ENCODE peak calls at places on chromosomes 6 and 20, in nine cellular contexts. One of them, this sample, is unnamed. For H3K4me1, the result is how much of the 10 kb centered on the place peaks cover.

GRCh38 chr6:157269261-157269794 is 54.0 kb downstream of the TMEM242 start:
- DNase-seq in upper lobe of right lung: no peak
- DNase-seq in right atrium auricular region: peak
- DNase-seq in GM23248: peak
- DNase-seq in fibroblast of lung: peak
- DNase-seq in endodermal cell: peak
- DNase-seq in A549: no peak
- DNase-seq in heart right ventricle: peak
- DNase-seq in K562: no peak
- DNase-seq in this sample: no peak

GRCh38 chr20:2022163-2022562 is 28.3 kb upstream of the PDYN start:
- DNase-seq in heart right ventricle: no peak
- DNase-seq in K562: no peak
- DNase-seq in GM23248: no peak
- DNase-seq in upper lobe of right lung: no peak
- DNase-seq in endodermal cell: no peak
- DNase-seq in A549: no peak
- DNase-seq in right atrium auricular region: no peak
- DNase-seq in fibroblast of lung: no peak
- DNase-seq in this sample: no peak

GRCh38 chr6:1436334-1437306 is 47.2 kb downstream of the FOXF2 start:
- DNase-seq in endodermal cell: peak
- DNase-seq in upper lobe of right lung: no peak
- DNase-seq in right atrium auricular region: no peak
- DNase-seq in GM23248: peak
- DNase-seq in A549: peak
- DNase-seq in fibroblast of lung: peak
- DNase-seq in heart right ventricle: no peak
- DNase-seq in K562: peak
- DNase-seq in this sample: no peak

GRCh38 chr6:149264629-149265028 is 52.9 kb upstream of the TAB2 start:
- DNase-seq in GM23248: no peak
- DNase-seq in right atrium auricular region: no peak
- DNase-seq in fibroblast of lung: no peak
- DNase-seq in upper lobe of right lung: no peak
- DNase-seq in A549: no peak
- DNase-seq in endodermal cell: no peak
- DNase-seq in heart right ventricle: no peak
- DNase-seq in K562: no peak
- DNase-seq in this sample: no peak

GRCh38 chr6:153511896-153512496 is 380.9 kb upstream of the RGS17 start:
- DNase-seq in GM23248: peak
- DNase-seq in right atrium auricular region: no peak
- DNase-seq in upper lobe of right lung: no peak
- DNase-seq in fibroblast of lung: peak
- DNase-seq in A549: peak
- DNase-seq in heart right ventricle: no peak
- DNase-seq in endodermal cell: peak
- DNase-seq in K562: peak
- DNase-seq in this sample: no peak

GRCh38 chr6:166406197-166406596 is 23.5 kb upstream of the MPC1 start:
- DNase-seq in upper lobe of right lung: no peak
- DNase-seq in A549: no peak
- DNase-seq in K562: no peak
- DNase-seq in heart right ventricle: no peak
- DNase-seq in fibroblast of lung: no peak
- DNase-seq in GM23248: no peak
- DNase-seq in endodermal cell: no peak
- DNase-seq in right atrium auricular region: no peak
- DNase-seq in this sample: no peak

GRCh38 chr20:52998268-52998667 is 26.1 kb downstream of the TSHZ2 start:
- DNase-seq in fibroblast of lung: no peak
- DNase-seq in A549: no peak
- DNase-seq in right atrium auricular region: no peak
- DNase-seq in upper lobe of right lung: no peak
- DNase-seq in heart right ventricle: no peak
- DNase-seq in GM23248: no peak
- DNase-seq in endodermal cell: no peak
- DNase-seq in K562: no peak
- DNase-seq in this sample: peak

GRCh38 chr6:166553563-166554271 is 32.8 kb downstream of the RAMACL start:
- DNase-seq in K562: no peak
- DNase-seq in endodermal cell: no peak
- DNase-seq in fibroblast of lung: peak
- DNase-seq in upper lobe of right lung: no peak
- DNase-seq in heart right ventricle: no peak
- DNase-seq in A549: no peak
- DNase-seq in GM23248: peak
- DNase-seq in right atrium auricular region: peak
- DNase-seq in this sample: no peak

GRCh38 chr6:44416103-44416502 is 28.6 kb downstream of the CDC5L start:
- DNase-seq in right atrium auricular region: no peak
- DNase-seq in endodermal cell: no peak
- DNase-seq in fibroblast of lung: peak
- DNase-seq in A549: peak
- DNase-seq in heart right ventricle: no peak
- DNase-seq in GM23248: peak
- DNase-seq in K562: peak
- DNase-seq in upper lobe of right lung: no peak
- DNase-seq in this sample: no peak

GRCh38 chr6:33116881-33117711 is 41.3 kb downstream of the HLA-DPB1 start:
- DNase-seq in right atrium auricular region: no peak
- DNase-seq in K562: no peak
- DNase-seq in endodermal cell: peak
- DNase-seq in A549: no peak
- DNase-seq in fibroblast of lung: peak
- DNase-seq in upper lobe of right lung: no peak
- DNase-seq in GM23248: peak
- DNase-seq in heart right ventricle: no peak
- DNase-seq in this sample: no peak

GRCh38 chr6:26330835-26331808 is 33.9 kb upstream of the BTN3A2 start:
- DNase-seq in right atrium auricular region: no peak
- DNase-seq in heart right ventricle: no peak
- DNase-seq in K562: peak
- DNase-seq in endodermal cell: peak
- DNase-seq in fibroblast of lung: peak
- DNase-seq in A549: no peak
- DNase-seq in upper lobe of right lung: no peak
- DNase-seq in GM23248: peak
- DNase-seq in this sample: no peak

GRCh38 chr6:7993399-7993798 is 70.8 kb downstream of the BLOC1S5 start:
- DNase-seq in right atrium auricular region: no peak
- DNase-seq in K562: no peak
- DNase-seq in GM23248: no peak
- DNase-seq in upper lobe of right lung: no peak
- DNase-seq in heart right ventricle: no peak
- DNase-seq in endodermal cell: no peak
- DNase-seq in fibroblast of lung: no peak
- DNase-seq in A549: no peak
- DNase-seq in this sample: no peak

GRCh38 chr20:58871533-58872102 is 19.1 kb downstream of the GNAS start:
- DNase-seq in upper lobe of right lung: no peak
- DNase-seq in A549: no peak
- DNase-seq in endodermal cell: no peak
- DNase-seq in fibroblast of lung: no peak
- DNase-seq in right atrium auricular region: no peak
- DNase-seq in heart right ventricle: no peak
- DNase-seq in GM23248: no peak
- DNase-seq in K562: no peak
- DNase-seq in this sample: no peak

GRCh38 chr6:158649289-158650143 is at the start of gene SYTL3:
- DNase-seq in heart right ventricle: no peak
- DNase-seq in A549: no peak
- DNase-seq in right atrium auricular region: peak
- DNase-seq in GM23248: peak
- DNase-seq in fibroblast of lung: peak
- DNase-seq in K562: no peak
- DNase-seq in endodermal cell: peak
- DNase-seq in upper lobe of right lung: peak
- DNase-seq in this sample: peak

GRCh38 chr6:139654888-139655782 is 280.7 kb upstream of the CITED2 start:
- DNase-seq in fibroblast of lung: no peak
- DNase-seq in GM23248: no peak
- DNase-seq in heart right ventricle: no peak
- DNase-seq in endodermal cell: no peak
- DNase-seq in right atrium auricular region: no peak
- DNase-seq in upper lobe of right lung: no peak
- DNase-seq in A549: no peak
- DNase-seq in K562: no peak
- DNase-seq in this sample: no peak

GRCh38 chr6:159467473-159468041 is 225.5 kb downstream of the SOD2 start:
- DNase-seq in upper lobe of right lung: no peak
- DNase-seq in heart right ventricle: no peak
- DNase-seq in K562: no peak
- DNase-seq in fibroblast of lung: peak
- DNase-seq in GM23248: peak
- DNase-seq in right atrium auricular region: no peak
- DNase-seq in A549: no peak
- DNase-seq in endodermal cell: no peak
- DNase-seq in this sample: no peak

GRCh38 chr6:42125231-42125630 is 17.2 kb downstream of the C6orf132 start:
- DNase-seq in upper lobe of right lung: no peak
- DNase-seq in A549: no peak
- DNase-seq in fibroblast of lung: no peak
- DNase-seq in right atrium auricular region: no peak
- DNase-seq in heart right ventricle: no peak
- DNase-seq in GM23248: no peak
- DNase-seq in K562: no peak
- DNase-seq in endodermal cell: no peak
- DNase-seq in this sample: no peak
- H3K4me1 ChIP-seq in upper lobe of right lung: under half
- H3K4me1 ChIP-seq in A549: under half
- H3K4me1 ChIP-seq in fibroblast of lung: under half
- H3K4me1 ChIP-seq in right atrium auricular region: under half
- H3K4me1 ChIP-seq in heart right ventricle: under half
- H3K4me1 ChIP-seq in GM23248: under half
- H3K4me1 ChIP-seq in K562: under half
- H3K4me1 ChIP-seq in endodermal cell: under half
- H3K4me1 ChIP-seq in this sample: under half

DNA sequence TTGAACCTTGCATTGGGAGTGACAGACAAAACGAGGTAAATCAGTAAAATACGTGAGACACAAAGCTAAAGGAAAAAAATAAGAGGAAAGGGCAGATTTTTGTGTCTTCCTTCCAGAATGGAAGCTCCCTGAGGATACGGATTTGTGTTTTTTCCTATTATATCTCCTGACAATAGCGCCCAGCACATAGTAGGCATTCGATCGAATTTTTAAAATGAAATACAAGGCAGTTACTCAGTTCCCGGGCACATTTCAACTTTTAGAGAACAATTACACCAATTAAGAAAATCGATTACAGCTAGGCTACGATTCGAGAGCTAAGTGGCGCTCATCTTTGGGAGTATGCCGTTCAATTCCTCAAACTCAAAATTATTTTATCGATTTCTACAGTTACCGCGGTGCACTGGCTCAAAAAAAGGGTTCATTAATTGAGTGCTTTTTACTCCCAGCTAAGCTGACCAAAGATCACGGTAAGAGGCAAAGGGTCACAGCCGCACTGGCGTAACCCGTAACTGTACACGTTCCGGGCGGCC is 443 bp downstream of the RMND1 start:
- DNase-seq in fibroblast of lung: no peak
- DNase-seq in GM23248: no peak
- DNase-seq in endodermal cell: no peak
- DNase-seq in heart right ventricle: no peak
- DNase-seq in upper lobe of right lung: no peak
- DNase-seq in K562: no peak
- DNase-seq in right atrium auricular region: no peak
- DNase-seq in A549: no peak
- DNase-seq in this sample: no peak
- H3K4me3 ChIP-seq in fibroblast of lung: peak
- H3K4me3 ChIP-seq in GM23248: peak
- H3K4me3 ChIP-seq in endodermal cell: peak
- H3K4me3 ChIP-seq in heart right ventricle: peak
- H3K4me3 ChIP-seq in upper lobe of right lung: peak
- H3K4me3 ChIP-seq in K562: peak
- H3K4me3 ChIP-seq in right atrium auricular region: peak
- H3K4me3 ChIP-seq in A549: peak
- H3K4me3 ChIP-seq in this sample: peak

GRCh38 chr6:35490821-35491557 is 5.9 kb downstream of the TEAD3 start:
- DNase-seq in fibroblast of lung: no peak
- DNase-seq in K562: no peak
- DNase-seq in upper lobe of right lung: no peak
- DNase-seq in A549: no peak
- DNase-seq in right atrium auricular region: no peak
- DNase-seq in heart right ventricle: no peak
- DNase-seq in GM23248: no peak
- DNase-seq in endodermal cell: no peak
- DNase-seq in this sample: no peak
- H3K4me1 ChIP-seq in fibroblast of lung: half or more
- H3K4me1 ChIP-seq in K562: half or more
- H3K4me1 ChIP-seq in upper lobe of right lung: half or more
- H3K4me1 ChIP-seq in A549: under half
- H3K4me1 ChIP-seq in right atrium auricular region: under half
- H3K4me1 ChIP-seq in heart right ventricle: half or more
- H3K4me1 ChIP-seq in GM23248: under half
- H3K4me1 ChIP-seq in endodermal cell: under half
- H3K4me1 ChIP-seq in this sample: half or more

GRCh38 chr6:41302638-41303037 is 16.2 kb upstream of the TREM1 start:
- DNase-seq in A549: no peak
- DNase-seq in fibroblast of lung: no peak
- DNase-seq in heart right ventricle: no peak
- DNase-seq in K562: no peak
- DNase-seq in upper lobe of right lung: no peak
- DNase-seq in endodermal cell: no peak
- DNase-seq in right atrium auricular region: no peak
- DNase-seq in GM23248: no peak
- DNase-seq in this sample: no peak

GRCh38 chr6:41294463-41294862 is 8.0 kb upstream of the TREM1 start:
- DNase-seq in heart right ventricle: no peak
- DNase-seq in GM23248: no peak
- DNase-seq in K562: no peak
- DNase-seq in upper lobe of right lung: no peak
- DNase-seq in right atrium auricular region: no peak
- DNase-seq in endodermal cell: no peak
- DNase-seq in A549: no peak
- DNase-seq in fibroblast of lung: no peak
- DNase-seq in this sample: peak

DNA sequence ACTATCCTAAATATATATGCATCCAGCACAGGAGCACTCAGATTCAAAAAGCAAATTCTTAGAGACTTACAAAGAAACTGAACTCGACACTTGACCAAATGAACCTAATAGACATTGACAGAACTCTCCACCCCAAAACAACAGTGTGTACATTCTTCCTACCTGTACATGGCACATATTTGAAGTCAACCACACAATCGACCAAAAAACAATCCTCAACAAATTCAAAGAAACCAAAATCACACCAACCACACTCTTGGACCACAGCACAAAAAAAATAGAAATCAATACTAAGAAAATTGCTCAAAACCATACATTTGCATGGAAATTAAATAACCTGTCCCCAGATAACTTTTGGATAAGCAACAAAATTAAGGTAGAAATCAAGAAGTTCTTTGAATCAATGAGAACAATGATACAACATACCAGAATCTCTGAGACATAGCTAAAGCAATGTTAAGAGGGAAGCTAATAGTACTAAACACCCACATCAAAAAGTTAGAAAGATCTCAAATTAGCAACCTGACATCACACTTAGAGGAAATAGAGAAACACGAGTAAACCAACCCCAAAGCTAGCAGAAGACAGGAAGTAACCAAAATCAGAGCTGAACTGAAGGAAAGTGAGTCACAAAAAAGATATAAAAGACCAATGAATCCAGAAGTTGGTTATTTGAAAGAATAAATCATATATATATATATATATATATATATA is 12.5 kb upstream of the TREM1 start:
- DNase-seq in GM23248: no peak
- DNase-seq in upper lobe of right lung: no peak
- DNase-seq in A549: no peak
- DNase-seq in K562: no peak
- DNase-seq in heart right ventricle: no peak
- DNase-seq in right atrium auricular region: no peak
- DNase-seq in endodermal cell: no peak
- DNase-seq in fibroblast of lung: no peak
- DNase-seq in this sample: no peak
- H3K4me3 ChIP-seq in GM23248: no peak
- H3K4me3 ChIP-seq in upper lobe of right lung: no peak
- H3K4me3 ChIP-seq in A549: no peak
- H3K4me3 ChIP-seq in K562: no peak
- H3K4me3 ChIP-seq in heart right ventricle: no peak
- H3K4me3 ChIP-seq in right atrium auricular region: no peak
- H3K4me3 ChIP-seq in endodermal cell: no peak
- H3K4me3 ChIP-seq in fibroblast of lung: no peak
- H3K4me3 ChIP-seq in this sample: no peak

This sample was measured in esophagus muscularis mucosa.